ENCODE peak calls at places on chromosome 12, in seven cellular contexts. N is glomerular endothelial cell; Y is activated B cell treated with CpG ODN at 0.5 μM for 24 hours; Z is BJ; S is mesothelial cell of epicardium; T is activated T-helper 1 cell treated with anti-CD3 and anti-CD28 coated beads, Interleukin-2, amount 50 U/mL, for 16 hours; B is C1 segment of cervical spinal cord. W is an unnamed sample.

GRCh38 chr12:510071-510825 is 50.5 kb downstream of the B4GALNT3 start:
- DNase-seq in T (no peak), Y (no peak), N (no peak), B (no peak), Z (no peak), S (no peak), W (peak)

GRCh38 chr12:66244446-66244845 is 55.4 kb downstream of the IRAK3 start:
- DNase-seq in S (no peak), Y (no peak), Z (no peak), B (no peak), N (no peak), T (no peak), W (no peak)

GRCh38 chr12:10184261-10184843 is 5.5 kb downstream of the TMEM52B start:
- DNase-seq in N (no peak), B (no peak), T (no peak), Y (no peak), Z (no peak), S (no peak), W (peak)

GRCh38 chr12:95203477-95203843 is 13.8 kb downstream of the FGD6 start:
- DNase-seq in N (no peak), T (no peak), B (no peak), Z (no peak), S (no peak), Y (no peak), W (no peak)

GRCh38 chr12:42097971-42098370 is 46.7 kb downstream of the GXYLT1 start:
- DNase-seq in T (no peak), Y (no peak), B (no peak), S (no peak), N (no peak), Z (no peak), W (no peak)

GRCh38 chr12:115570271-115570777 is 707.2 kb downstream of the MED13L start:
- DNase-seq in Y (no peak), B (no peak), N (no peak), T (no peak), S (no peak), Z (peak), W (no peak)

GRCh38 chr12:102430661-102431060 is 49.7 kb downstream of the IGF1 start:
- DNase-seq in B (no peak), T (no peak), Z (peak), N (no peak), Y (no peak), S (no peak), W (no peak)

GRCh38 chr12:39807043-39807442 is 187.4 kb upstream of the ABCD2 start:
- DNase-seq in N (no peak), Y (no peak), S (no peak), Z (no peak), B (no peak), T (no peak), W (no peak)

GRCh38 chr12:88339254-88339949 is 197.3 kb downstream of the TMTC3 start:
- DNase-seq in N (no peak), Y (no peak), Z (peak), B (no peak), T (no peak), S (no peak), W (peak)

GRCh38 chr12:92065018-92065499 is 80.6 kb downstream of the BTG1 start:
- DNase-seq in B (no peak), T (no peak), Y (no peak), Z (no peak), S (no peak), N (no peak), W (no peak)

GRCh38 chr12:65949986-65950385 is 125.7 kb downstream of the HMGA2 start:
- DNase-seq in Y (no peak), N (no peak), S (no peak), Z (no peak), B (no peak), T (no peak), W (no peak)

GRCh38 chr12:43309845-43310405 is 242.1 kb downstream of the ADAMTS20 start:
- DNase-seq in T (no peak), S (no peak), B (no peak), Z (peak), N (no peak), Y (no peak), W (peak)

GRCh38 chr12:128930591-128930990 is 77.3 kb downstream of the GLT1D1 start:
- DNase-seq in B (no peak), Y (no peak), Z (no peak), N (no peak), S (no peak), T (no peak), W (no peak)

GRCh38 chr12:132062481-132062880 is 81.6 kb downstream of the DDX51 start:
- DNase-seq in S (no peak), Y (no peak), T (no peak), B (no peak), N (no peak), Z (no peak), W (no peak)

GRCh38 chr12:125453751-125454150 is 388.5 kb downstream of the AACS start:
- DNase-seq in Z (no peak), Y (no peak), T (no peak), S (no peak), B (no peak), N (no peak), W (no peak)

GRCh38 chr12:13144266-13144828 is 40.9 kb upstream of the GSG1 start:
- DNase-seq in N (no peak), S (no peak), Y (no peak), T (no peak), Z (no peak), B (no peak), W (no peak)

GRCh38 chr12:81800298-81801148 is 41.4 kb upstream of the PPFIA2 start:
- DNase-seq in Y (no peak), Z (no peak), B (no peak), T (no peak), N (no peak), S (no peak), W (no peak)

GRCh38 chr12:109796057-109796456 is 37.1 kb downstream of the TRPV4 start:
- DNase-seq in T (no peak), N (no peak), B (no peak), Z (no peak), S (no peak), Y (no peak), W (no peak)

GRCh38 chr12:63915105-63915830 is 70.8 kb downstream of the SRGAP1 start:
- DNase-seq in T (no peak), B (no peak), N (peak), Z (no peak), Y (no peak), S (no peak), W (peak)

GRCh38 chr12:3537916-3538690 is 47.1 kb downstream of the PRMT8 start:
- DNase-seq in T (no peak), Y (no peak), N (no peak), S (no peak), B (no peak), Z (no peak), W (no peak)

GRCh38 chr12:79121486-79121885 is 256.9 kb downstream of the SYT1 start:
- DNase-seq in Y (no peak), T (no peak), Z (no peak), S (no peak), N (no peak), B (no peak), W (no peak)

GRCh38 chr12:120479458-120479857 is 9.9 kb upstream of the SRSF9 start:
- DNase-seq in Y (no peak), Z (no peak), B (no peak), T (no peak), S (no peak), N (no peak), W (no peak)

GRCh38 chr12:6202331-6202730 is 2.1 kb downstream of the CD9 start:
- DNase-seq in N (no peak), T (no peak), Z (no peak), Y (no peak), B (no peak), S (no peak), W (no peak)

GRCh38 chr12:13205809-13206559 is 9.5 kb downstream of the EMP1 start:
- DNase-seq in T (no peak), Y (no peak), S (no peak), Z (peak), N (peak), B (no peak), W (peak)

GRCh38 chr12:109531411-109531810 is 41.9 kb downstream of the MMAB start:
- DNase-seq in B (no peak), Y (no peak), Z (no peak), T (no peak), N (no peak), S (no peak), W (no peak)

GRCh38 chr12:19045421-19045820 is 84.1 kb upstream of the PLEKHA5 start:
- DNase-seq in Z (no peak), T (no peak), B (no peak), N (no peak), S (no peak), Y (no peak), W (no peak)

GRCh38 chr12:25615119-25615518 is 62.0 kb upstream of the LMNTD1 start:
- DNase-seq in S (no peak), N (no peak), Z (peak), T (no peak), Y (no peak), B (no peak), W (peak)

GRCh38 chr12:5910790-5911548 is 34.1 kb downstream of the ANO2 start:
- DNase-seq in Y (no peak), T (no peak), B (no peak), Z (no peak), S (no peak), N (no peak), W (no peak)

GRCh38 chr12:26269554-26270284 is 74.3 kb downstream of the SSPN start:
- DNase-seq in S (no peak), Z (no peak), T (no peak), Y (no peak), B (no peak), N (no peak), W (no peak)

GRCh38 chr12:76374395-76375020 is 26.3 kb upstream of the BBS10 start:
- DNase-seq in Z (peak), N (no peak), Y (no peak), S (no peak), T (no peak), B (no peak), W (no peak)

GRCh38 chr12:132389066-132389465 is 59.7 kb upstream of the GALNT9 start:
- DNase-seq in T (no peak), Z (no peak), N (no peak), B (no peak), S (no peak), Y (no peak), W (no peak)

GRCh38 chr12:95859344-95859816 is 628 bp downstream of the SNRPF start:
- DNase-seq in B (no peak), T (no peak), Z (no peak), Y (no peak), N (no peak), S (no peak), W (no peak)

GRCh38 chr12:75977952-75978671 is 53.5 kb downstream of the PHLDA1 start:
- DNase-seq in S (no peak), Y (peak), T (peak), B (peak), Z (peak), N (peak), W (peak)

GRCh38 chr12:1616233-1617066 is 12.6 kb upstream of the WNT5B start:
- DNase-seq in B (no peak), S (no peak), Z (no peak), N (no peak), T (no peak), Y (no peak), W (no peak)

GRCh38 chr12:76199808-76200207 is 115.3 kb upstream of the NAP1L1 start:
- DNase-seq in Z (peak), B (no peak), S (no peak), N (no peak), Y (no peak), T (no peak), W (peak)

GRCh38 chr12:105933671-105934665 is 204.8 kb downstream of the NUAK1 start:
- DNase-seq in B (no peak), S (no peak), Z (peak), T (no peak), Y (no peak), N (peak), W (peak)